ENCODE peak calls at places on chromosomes 7 and 10, in four cellular contexts. One of them, this sample, is unnamed.

GRCh38 chr7:45921699-45922519 is 837 bp upstream of the IGFBP3 start:
- DNase-seq in GM12878: no peak
- DNase-seq in HepG2: peak
- DNase-seq in K562: no peak
- DNase-seq in this sample: peak

GRCh38 chr7:69856991-69857390 is 258.7 kb downstream of the AUTS2 start:
- DNase-seq in GM12878: no peak
- DNase-seq in HepG2: no peak
- DNase-seq in K562: no peak
- DNase-seq in this sample: no peak

GRCh38 chr7:155807013-155807804 is 5.1 kb downstream of the SHH start:
- DNase-seq in GM12878: no peak
- DNase-seq in HepG2: no peak
- DNase-seq in K562: no peak
- DNase-seq in this sample: no peak

GRCh38 chr10:14661818-14662217 is 112.9 kb downstream of the FAM107B start:
- DNase-seq in GM12878: no peak
- DNase-seq in HepG2: no peak
- DNase-seq in K562: no peak
- DNase-seq in this sample: no peak

GRCh38 chr10:130772676-130773075 is 538.8 kb downstream of the TCERG1L start:
- DNase-seq in GM12878: no peak
- DNase-seq in HepG2: no peak
- DNase-seq in K562: no peak
- DNase-seq in this sample: no peak

GRCh38 chr10:22620140-22620857 is 94.1 kb downstream of the PIP4K2A start:
- DNase-seq in GM12878: no peak
- DNase-seq in HepG2: no peak
- DNase-seq in K562: peak
- DNase-seq in this sample: no peak

GRCh38 chr7:85038466-85038865 is 148.4 kb downstream of the SEMA3D start:
- DNase-seq in GM12878: no peak
- DNase-seq in HepG2: no peak
- DNase-seq in K562: no peak
- DNase-seq in this sample: no peak

GRCh38 chr10:47413531-47414226 is 29.6 kb upstream of the ZNF488 start:
- DNase-seq in GM12878: no peak
- DNase-seq in HepG2: no peak
- DNase-seq in K562: no peak
- DNase-seq in this sample: no peak

GRCh38 chr10:98213740-98214139 is 54.3 kb downstream of the LOXL4 start:
- DNase-seq in GM12878: no peak
- DNase-seq in HepG2: no peak
- DNase-seq in K562: no peak
- DNase-seq in this sample: no peak

GRCh38 chr7:136971776-136972175 is 103.3 kb downstream of the CHRM2 start:
- DNase-seq in GM12878: no peak
- DNase-seq in HepG2: no peak
- DNase-seq in K562: no peak
- DNase-seq in this sample: no peak

GRCh38 chr7:108340856-108341411 is 115.3 kb downstream of the NRCAM start:
- DNase-seq in GM12878: no peak
- DNase-seq in HepG2: peak
- DNase-seq in K562: no peak
- DNase-seq in this sample: no peak

GRCh38 chr10:117007080-117007479 is 2.1 kb upstream of the SHTN1 start:
- DNase-seq in GM12878: no peak
- DNase-seq in HepG2: peak
- DNase-seq in K562: peak
- DNase-seq in this sample: no peak

GRCh38 chr10:5198386-5198785 is 1.7 kb downstream of the AKR1C4 start:
- DNase-seq in GM12878: no peak
- DNase-seq in HepG2: no peak
- DNase-seq in K562: no peak
- DNase-seq in this sample: no peak

GRCh38 chr7:418636-419280 is 100.9 kb downstream of the PDGFA start:
- DNase-seq in GM12878: no peak
- DNase-seq in HepG2: no peak
- DNase-seq in K562: no peak
- DNase-seq in this sample: no peak

GRCh38 chr7:96310106-96310505 is 11.8 kb downstream of the SLC25A13 start:
- DNase-seq in GM12878: no peak
- DNase-seq in HepG2: no peak
- DNase-seq in K562: no peak
- DNase-seq in this sample: no peak

GRCh38 chr10:35208949-35209613 is 82.4 kb downstream of the CREM start:
- DNase-seq in GM12878: no peak
- DNase-seq in HepG2: no peak
- DNase-seq in K562: no peak
- DNase-seq in this sample: no peak

GRCh38 chr10:69439813-69440506 is 11.3 kb upstream of the TSPAN15 start:
- DNase-seq in GM12878: no peak
- DNase-seq in HepG2: peak
- DNase-seq in K562: no peak
- DNase-seq in this sample: no peak

GRCh38 chr10:88557659-88558058 is 25.5 kb downstream of the RNLS start:
- DNase-seq in GM12878: no peak
- DNase-seq in HepG2: no peak
- DNase-seq in K562: no peak
- DNase-seq in this sample: no peak

GRCh38 chr10:110007701-110008517 is at the start of gene ADD3:
- DNase-seq in GM12878: peak
- DNase-seq in HepG2: peak
- DNase-seq in K562: peak
- DNase-seq in this sample: peak

GRCh38 chr7:539731-540411 is 20.2 kb upstream of the PDGFA start:
- DNase-seq in GM12878: no peak
- DNase-seq in HepG2: peak
- DNase-seq in K562: peak
- DNase-seq in this sample: no peak

GRCh38 chr7:47361746-47362215 is 220.1 kb downstream of the TNS3 start:
- DNase-seq in GM12878: peak
- DNase-seq in HepG2: no peak
- DNase-seq in K562: no peak
- DNase-seq in this sample: no peak

GRCh38 chr7:30062587-30062986 is 34.4 kb downstream of the PLEKHA8 start:
- DNase-seq in GM12878: no peak
- DNase-seq in HepG2: peak
- DNase-seq in K562: peak
- DNase-seq in this sample: peak

GRCh38 chr10:83871486-83872081 is 267.7 kb upstream of the GHITM start:
- DNase-seq in GM12878: peak
- DNase-seq in HepG2: peak
- DNase-seq in K562: peak
- DNase-seq in this sample: peak

GRCh38 chr7:8418627-8419245 is 14.7 kb upstream of the NXPH1 start:
- DNase-seq in GM12878: peak
- DNase-seq in HepG2: peak
- DNase-seq in K562: peak
- DNase-seq in this sample: peak

GRCh38 chr7:12670759-12671545 is 16.5 kb upstream of the ARL4A start:
- DNase-seq in GM12878: no peak
- DNase-seq in HepG2: no peak
- DNase-seq in K562: no peak
- DNase-seq in this sample: no peak

GRCh38 chr7:102849079-102849478 is 63.7 kb upstream of the LRRC17 start:
- DNase-seq in GM12878: no peak
- DNase-seq in HepG2: no peak
- DNase-seq in K562: no peak
- DNase-seq in this sample: no peak

GRCh38 chr7:135930565-135931423 is 46.4 kb downstream of the MTPN start:
- DNase-seq in GM12878: no peak
- DNase-seq in HepG2: no peak
- DNase-seq in K562: no peak
- DNase-seq in this sample: no peak

GRCh38 chr7:117427258-117427701 is at the start of gene ASZ1:
- DNase-seq in GM12878: no peak
- DNase-seq in HepG2: no peak
- DNase-seq in K562: peak
- DNase-seq in this sample: no peak

GRCh38 chr7:36048902-36049240 is 104.2 kb upstream of the EEPD1 start:
- DNase-seq in GM12878: no peak
- DNase-seq in HepG2: no peak
- DNase-seq in K562: no peak
- DNase-seq in this sample: no peak

GRCh38 chr10:14779053-14779649 is 4.5 kb upstream of the FAM107B start:
- DNase-seq in GM12878: no peak
- DNase-seq in HepG2: no peak
- DNase-seq in K562: no peak
- DNase-seq in this sample: no peak

GRCh38 chr10:18469125-18469524 is 182.3 kb downstream of the NSUN6 start:
- DNase-seq in GM12878: no peak
- DNase-seq in HepG2: no peak
- DNase-seq in K562: no peak
- DNase-seq in this sample: no peak

GRCh38 chr10:56874950-56875349 is 513.9 kb upstream of the ZWINT start:
- DNase-seq in GM12878: no peak
- DNase-seq in HepG2: no peak
- DNase-seq in K562: no peak
- DNase-seq in this sample: no peak

GRCh38 chr7:125059861-125060456 is 130.3 kb upstream of the POT1 start:
- DNase-seq in GM12878: no peak
- DNase-seq in HepG2: no peak
- DNase-seq in K562: no peak
- DNase-seq in this sample: no peak

GRCh38 chr7:112383671-112384417 is 66.4 kb upstream of the IFRD1 start:
- DNase-seq in GM12878: no peak
- DNase-seq in HepG2: no peak
- DNase-seq in K562: no peak
- DNase-seq in this sample: peak

GRCh38 chr10:3162533-3162932 is 10.0 kb downstream of the PITRM1 start:
- DNase-seq in GM12878: no peak
- DNase-seq in HepG2: no peak
- DNase-seq in K562: no peak
- DNase-seq in this sample: no peak

GRCh38 chr7:155861480-155861868 is 49.2 kb upstream of the SHH start:
- DNase-seq in GM12878: no peak
- DNase-seq in HepG2: no peak
- DNase-seq in K562: no peak
- DNase-seq in this sample: no peak

GRCh38 chr10:97089209-97089865 is 96.4 kb downstream of the SLIT1 start:
- DNase-seq in GM12878: no peak
- DNase-seq in HepG2: no peak
- DNase-seq in K562: no peak
- DNase-seq in this sample: no peak
- TF ChIP-seq FOXK2 in GM12878: no peak
- TF ChIP-seq FOXK2 in HepG2: no peak
- TF ChIP-seq FOXK2 in K562: no peak
- TF ChIP-seq FOXK2 in this sample: no peak

GRCh38 chr10:33715303-33715702 is 380.8 kb upstream of the NRP1 start:
- DNase-seq in GM12878: no peak
- DNase-seq in HepG2: no peak
- DNase-seq in K562: no peak
- DNase-seq in this sample: no peak
- TF ChIP-seq SP1 in GM12878: no peak
- TF ChIP-seq SP1 in HepG2: no peak
- TF ChIP-seq SP1 in K562: no peak
- TF ChIP-seq SP1 in this sample: no peak

GRCh38 chr7:128122577-128123290 is 91.5 kb upstream of the LRRC4 start:
- DNase-seq in GM12878: no peak
- DNase-seq in HepG2: no peak
- DNase-seq in K562: no peak
- DNase-seq in this sample: no peak

GRCh38 chr7:128123291-128124037 is 92.2 kb upstream of the LRRC4 start:
- DNase-seq in GM12878: no peak
- DNase-seq in HepG2: no peak
- DNase-seq in K562: no peak
- DNase-seq in this sample: no peak

GRCh38 chr7:128120116-128120515 is 88.9 kb upstream of the LRRC4 start:
- DNase-seq in GM12878: no peak
- DNase-seq in HepG2: no peak
- DNase-seq in K562: no peak
- DNase-seq in this sample: no peak

GRCh38 chr7:128120976-128121490 is 89.8 kb upstream of the LRRC4 start:
- DNase-seq in GM12878: no peak
- DNase-seq in HepG2: no peak
- DNase-seq in K562: no peak
- DNase-seq in this sample: no peak

DNA sequence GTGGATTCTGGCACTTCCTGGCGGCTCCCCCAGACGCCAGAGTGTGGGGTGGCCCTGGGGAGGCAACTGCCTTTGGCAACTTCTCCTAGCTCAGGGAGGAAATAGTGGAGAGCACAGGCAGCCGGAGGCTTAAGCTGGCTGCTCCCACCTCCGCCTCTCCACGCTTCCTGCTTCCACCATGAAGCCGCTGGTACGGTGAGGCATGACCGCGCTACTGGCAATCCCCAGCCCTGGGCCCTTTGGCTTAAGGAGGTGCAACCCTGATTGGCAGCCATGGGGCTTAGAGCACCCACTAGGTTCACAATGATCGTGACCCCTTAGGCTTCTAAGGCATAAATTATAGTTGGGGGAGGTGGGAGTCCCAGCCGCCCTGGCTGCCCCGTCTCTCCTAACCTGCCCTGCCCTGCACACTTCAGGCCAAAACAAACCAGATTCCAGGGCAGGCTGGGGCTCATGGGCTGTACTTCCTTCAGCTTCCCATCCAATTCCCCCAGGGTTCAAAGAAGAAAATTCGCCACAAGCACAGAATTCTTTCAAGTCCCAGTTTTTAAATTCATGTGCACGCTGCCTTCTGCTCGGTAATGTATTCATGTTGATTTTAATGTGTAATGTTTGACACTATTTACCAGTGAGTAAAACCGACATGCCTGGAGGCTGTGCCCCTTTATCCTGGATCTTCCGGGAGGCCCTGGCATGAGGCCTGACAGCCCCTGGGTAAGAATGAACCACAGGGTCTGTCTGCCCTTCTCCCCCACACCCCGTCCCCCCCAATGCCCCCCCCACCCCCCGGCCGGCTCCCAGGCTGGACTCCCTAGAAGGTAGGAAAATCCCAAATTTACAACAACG is 90.7 kb upstream of the LRRC4 start:
- DNase-seq in GM12878: no peak
- DNase-seq in HepG2: no peak
- DNase-seq in K562: no peak
- DNase-seq in this sample: no peak
- TF ChIP-seq FOXK2 in GM12878: no peak
- TF ChIP-seq FOXK2 in HepG2: no peak
- TF ChIP-seq FOXK2 in K562: no peak
- TF ChIP-seq FOXK2 in this sample: no peak

DNA sequence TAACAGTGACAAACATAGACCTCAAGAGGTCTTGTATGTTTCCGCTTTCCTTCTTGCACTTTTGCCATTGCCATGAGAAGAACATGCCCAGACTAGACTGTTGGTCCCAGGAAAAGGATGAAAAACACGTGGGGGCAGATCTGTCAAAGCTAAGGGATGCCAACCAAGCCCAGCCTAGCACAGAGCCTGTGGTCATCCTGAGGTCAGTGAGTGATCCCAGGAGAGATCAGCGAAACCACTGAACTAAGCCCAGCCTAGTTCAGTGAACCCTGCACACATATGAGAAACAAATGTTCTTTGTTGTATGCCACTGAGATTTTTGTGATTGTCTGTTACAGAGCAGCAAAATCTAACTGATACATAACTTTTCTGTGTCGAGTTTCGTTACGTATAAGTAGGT is 718.8 kb downstream of the MAGI2 start:
- DNase-seq in GM12878: peak
- DNase-seq in HepG2: no peak
- DNase-seq in K562: no peak
- DNase-seq in this sample: no peak
- TF ChIP-seq SP1 in GM12878: no peak
- TF ChIP-seq SP1 in HepG2: no peak
- TF ChIP-seq SP1 in K562: no peak
- TF ChIP-seq SP1 in this sample: no peak

GRCh38 chr10:91880310-91880709 is 29.0 kb downstream of the FGFBP3 start:
- DNase-seq in GM12878: no peak
- DNase-seq in HepG2: no peak
- DNase-seq in K562: no peak
- DNase-seq in this sample: peak
- TF ChIP-seq FOXK2 in GM12878: no peak
- TF ChIP-seq FOXK2 in HepG2: no peak
- TF ChIP-seq FOXK2 in K562: no peak
- TF ChIP-seq FOXK2 in this sample: no peak

This sample was measured in HEK293T.